ENCODE peak calls at places on chromosomes 4 and X, in six cellular contexts. One of them, this sample, is unnamed.

GRCh38 chr4:101835121-101835904 is 44.8 kb downstream of the BANK1 start:
- DNase-seq in H9: no peak
- DNase-seq in astrocyte: peak; percentile 48
- DNase-seq in K562: no peak
- DNase-seq in heart right ventricle: no peak
- DNase-seq in CD8-positive, alpha-beta T cell: no peak
- DNase-seq in this sample: peak; percentile 82

GRCh38 chrX:107775734-107776511 is at the start of gene TSC22D3:
- DNase-seq in H9: peak; percentile 81
- DNase-seq in astrocyte: peak; percentile 31
- DNase-seq in K562: peak; percentile 48
- DNase-seq in heart right ventricle: peak; percentile 78
- DNase-seq in CD8-positive, alpha-beta T cell: peak; percentile 24
- DNase-seq in this sample: peak; percentile 83

GRCh38 chr4:172962564-172963353 is 205.9 kb upstream of the GALNT7 start:
- DNase-seq in H9: no peak
- DNase-seq in astrocyte: peak; percentile 96
- DNase-seq in K562: no peak
- DNase-seq in heart right ventricle: no peak
- DNase-seq in CD8-positive, alpha-beta T cell: no peak
- DNase-seq in this sample: no peak

GRCh38 chr4:25367004-25367621 is 9.9 kb upstream of the ANAPC4 start:
- DNase-seq in H9: no peak
- DNase-seq in astrocyte: peak; percentile 16
- DNase-seq in K562: no peak
- DNase-seq in heart right ventricle: no peak
- DNase-seq in CD8-positive, alpha-beta T cell: no peak
- DNase-seq in this sample: peak; percentile 70

GRCh38 chrX:13077168-13077567 is 32.7 kb upstream of the FAM9C start:
- DNase-seq in H9: no peak
- DNase-seq in astrocyte: no peak
- DNase-seq in K562: no peak
- DNase-seq in heart right ventricle: no peak
- DNase-seq in CD8-positive, alpha-beta T cell: no peak
- DNase-seq in this sample: no peak

GRCh38 chrX:48747415-48748026 is 14.0 kb upstream of the GLOD5 start:
- DNase-seq in H9: no peak
- DNase-seq in astrocyte: no peak
- DNase-seq in K562: no peak
- DNase-seq in heart right ventricle: no peak
- DNase-seq in CD8-positive, alpha-beta T cell: no peak
- DNase-seq in this sample: no peak

GRCh38 chr4:54384563-54384962 is 155.5 kb downstream of the PDGFRA start:
- DNase-seq in H9: no peak
- DNase-seq in astrocyte: peak; percentile 10
- DNase-seq in K562: no peak
- DNase-seq in heart right ventricle: no peak
- DNase-seq in CD8-positive, alpha-beta T cell: no peak
- DNase-seq in this sample: peak; percentile 42

GRCh38 chr4:158219623-158220022 is 9.3 kb downstream of the TMEM144 start:
- DNase-seq in H9: no peak
- DNase-seq in astrocyte: no peak
- DNase-seq in K562: no peak
- DNase-seq in heart right ventricle: no peak
- DNase-seq in CD8-positive, alpha-beta T cell: no peak
- DNase-seq in this sample: no peak

GRCh38 chr4:125132281-125132680 is 182.5 kb upstream of the FAT4 start:
- DNase-seq in H9: no peak
- DNase-seq in astrocyte: no peak
- DNase-seq in K562: no peak
- DNase-seq in heart right ventricle: no peak
- DNase-seq in CD8-positive, alpha-beta T cell: no peak
- DNase-seq in this sample: no peak

GRCh38 chrX:94743478-94743877 is 1069.5 kb downstream of the FAM133A start:
- DNase-seq in H9: no peak
- DNase-seq in astrocyte: no peak
- DNase-seq in K562: no peak
- DNase-seq in heart right ventricle: no peak
- DNase-seq in CD8-positive, alpha-beta T cell: no peak
- DNase-seq in this sample: no peak

GRCh38 chrX:41119803-41120202 is 34.6 kb downstream of the USP9X start:
- DNase-seq in H9: no peak
- DNase-seq in astrocyte: no peak
- DNase-seq in K562: no peak
- DNase-seq in heart right ventricle: no peak
- DNase-seq in CD8-positive, alpha-beta T cell: no peak
- DNase-seq in this sample: no peak

GRCh38 chrX:41118156-41118555 is 32.9 kb downstream of the USP9X start:
- DNase-seq in H9: no peak
- DNase-seq in astrocyte: no peak
- DNase-seq in K562: no peak
- DNase-seq in heart right ventricle: no peak
- DNase-seq in CD8-positive, alpha-beta T cell: no peak
- DNase-seq in this sample: no peak

GRCh38 chrX:41122664-41123257 is 37.5 kb downstream of the USP9X start:
- DNase-seq in H9: no peak
- DNase-seq in astrocyte: no peak
- DNase-seq in K562: no peak
- DNase-seq in heart right ventricle: no peak
- DNase-seq in CD8-positive, alpha-beta T cell: no peak
- DNase-seq in this sample: no peak

GRCh38 chrX:41116948-41117347 is 31.7 kb downstream of the USP9X start:
- DNase-seq in H9: no peak
- DNase-seq in astrocyte: no peak
- DNase-seq in K562: no peak
- DNase-seq in heart right ventricle: no peak
- DNase-seq in CD8-positive, alpha-beta T cell: no peak
- DNase-seq in this sample: no peak

GRCh38 chrX:41121766-41122165 is 36.5 kb downstream of the USP9X start:
- DNase-seq in H9: no peak
- DNase-seq in astrocyte: no peak
- DNase-seq in K562: no peak
- DNase-seq in heart right ventricle: no peak
- DNase-seq in CD8-positive, alpha-beta T cell: no peak
- DNase-seq in this sample: no peak
- H3K4me1 ChIP-seq in H9: peaks cover 10% of the 10 kb centered on the region
- H3K4me1 ChIP-seq in astrocyte: no peaks in the 10 kb centered on the region
- H3K4me1 ChIP-seq in K562: no peaks in the 10 kb centered on the region
- H3K4me1 ChIP-seq in heart right ventricle: peaks cover 32% of the 10 kb centered on the region
- H3K4me1 ChIP-seq in CD8-positive, alpha-beta T cell: peaks cover 45% of the 10 kb centered on the region
- H3K4me1 ChIP-seq in this sample: peaks cover 3% of the 10 kb centered on the region

GRCh38 chrX:50780144-50780543 is 33.9 kb downstream of the SHROOM4 start:
- DNase-seq in H9: no peak
- DNase-seq in astrocyte: no peak
- DNase-seq in K562: no peak
- DNase-seq in heart right ventricle: no peak
- DNase-seq in CD8-positive, alpha-beta T cell: no peak
- DNase-seq in this sample: no peak

GRCh38 chrX:50779694-50780093 is 34.3 kb downstream of the SHROOM4 start:
- DNase-seq in H9: no peak
- DNase-seq in astrocyte: no peak
- DNase-seq in K562: no peak
- DNase-seq in heart right ventricle: no peak
- DNase-seq in CD8-positive, alpha-beta T cell: no peak
- DNase-seq in this sample: peak; percentile 23
- H3K27ac ChIP-seq in H9: no peak overlapping the region
- H3K27ac ChIP-seq in astrocyte: no peak overlapping the region
- H3K27ac ChIP-seq in K562: no peak overlapping the region
- H3K27ac ChIP-seq in heart right ventricle: no peak overlapping the region
- H3K27ac ChIP-seq in CD8-positive, alpha-beta T cell: no peak overlapping the region
- H3K27ac ChIP-seq in this sample: no peak overlapping the region

DNA sequence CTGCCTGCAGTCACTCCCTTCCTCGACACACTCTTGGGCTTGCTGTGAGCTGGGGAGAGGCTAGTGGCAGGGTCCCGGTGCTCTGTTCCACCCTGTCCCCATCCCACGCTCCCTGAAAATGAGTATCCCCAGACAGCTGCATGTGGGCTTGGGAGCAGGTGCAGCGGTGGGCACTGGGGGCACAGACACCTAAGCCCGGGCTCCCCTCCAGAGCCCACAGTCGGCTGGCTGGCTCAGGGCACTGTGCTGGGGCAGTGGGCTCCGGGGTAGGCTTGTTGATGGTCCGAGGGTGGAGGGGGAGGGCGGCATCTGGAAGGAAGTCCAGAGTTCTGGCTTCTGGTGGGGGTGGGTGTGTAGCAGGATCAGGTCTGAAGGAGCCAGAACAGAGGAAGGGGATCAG is 113.7 kb downstream of the SORCS2 start:
- DNase-seq in H9: no peak
- DNase-seq in astrocyte: no peak
- DNase-seq in K562: no peak
- DNase-seq in heart right ventricle: no peak
- DNase-seq in CD8-positive, alpha-beta T cell: no peak
- DNase-seq in this sample: no peak
- H3K4me1 ChIP-seq in H9: peaks cover under 1% of the 10 kb centered on the region
- H3K4me1 ChIP-seq in astrocyte: no peaks in the 10 kb centered on the region
- H3K4me1 ChIP-seq in K562: no peaks in the 10 kb centered on the region
- H3K4me1 ChIP-seq in heart right ventricle: peaks cover 11% of the 10 kb centered on the region
- H3K4me1 ChIP-seq in CD8-positive, alpha-beta T cell: no peaks in the 10 kb centered on the region
- H3K4me1 ChIP-seq in this sample: no peaks in the 10 kb centered on the region

DNA sequence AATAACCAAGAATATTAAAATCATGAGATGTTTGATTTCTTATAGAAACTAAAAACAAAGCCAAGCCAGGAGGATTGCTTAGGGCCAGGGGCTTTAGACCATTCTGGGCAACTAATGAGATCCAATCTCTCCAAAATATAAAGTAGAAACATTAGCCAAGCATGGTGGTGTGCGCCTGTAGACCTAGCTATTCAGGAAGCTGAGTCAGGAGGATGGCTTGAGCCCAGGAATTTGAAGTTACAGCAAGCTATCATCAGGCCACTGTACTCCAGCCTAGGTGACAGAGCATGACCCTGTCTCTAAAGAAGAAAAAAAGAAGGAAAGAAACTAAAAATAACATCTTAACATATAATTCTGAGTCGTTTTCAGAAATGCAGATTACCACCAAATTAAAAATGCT is 96.7 kb downstream of the NAF1 start:
- DNase-seq in H9: no peak
- DNase-seq in astrocyte: no peak
- DNase-seq in K562: no peak
- DNase-seq in heart right ventricle: no peak
- DNase-seq in CD8-positive, alpha-beta T cell: no peak
- DNase-seq in this sample: no peak
- H3K27ac ChIP-seq in H9: no peak overlapping the region
- H3K27ac ChIP-seq in astrocyte: no peak overlapping the region
- H3K27ac ChIP-seq in K562: no peak overlapping the region
- H3K27ac ChIP-seq in heart right ventricle: no peak overlapping the region
- H3K27ac ChIP-seq in CD8-positive, alpha-beta T cell: no peak overlapping the region
- H3K27ac ChIP-seq in this sample: no peak overlapping the region

GRCh38 chr4:153542835-153543234 is 76.7 kb downstream of the TMEM131L start:
- DNase-seq in H9: no peak
- DNase-seq in astrocyte: no peak
- DNase-seq in K562: peak; percentile 50
- DNase-seq in heart right ventricle: no peak
- DNase-seq in CD8-positive, alpha-beta T cell: no peak
- DNase-seq in this sample: no peak
- H3K4me1 ChIP-seq in H9: peaks cover 4% of the 10 kb centered on the region
- H3K4me1 ChIP-seq in astrocyte: peaks cover 17% of the 10 kb centered on the region
- H3K4me1 ChIP-seq in K562: no peaks in the 10 kb centered on the region
- H3K4me1 ChIP-seq in heart right ventricle: peaks cover 69% of the 10 kb centered on the region
- H3K4me1 ChIP-seq in CD8-positive, alpha-beta T cell: peaks cover 64% of the 10 kb centered on the region
- H3K4me1 ChIP-seq in this sample: peaks cover 5% of the 10 kb centered on the region

GRCh38 chrX:3712080-3712869 is 1.2 kb downstream of the PRKX start:
- DNase-seq in H9: no peak
- DNase-seq in astrocyte: peak; percentile 33
- DNase-seq in K562: peak; percentile 15
- DNase-seq in heart right ventricle: no peak
- DNase-seq in CD8-positive, alpha-beta T cell: no peak
- DNase-seq in this sample: peak; percentile 53
- H3K27ac ChIP-seq in H9: no peak overlapping the region
- H3K27ac ChIP-seq in astrocyte: no peak overlapping the region
- H3K27ac ChIP-seq in K562: peak overlapping the region; percentile 78
- H3K27ac ChIP-seq in heart right ventricle: peak overlapping the region; percentile 82
- H3K27ac ChIP-seq in CD8-positive, alpha-beta T cell: peak overlapping the region; percentile 61
- H3K27ac ChIP-seq in this sample: no peak overlapping the region

GRCh38 chr4:98469776-98470175 is 188.6 kb downstream of the TSPAN5 start:
- DNase-seq in H9: no peak
- DNase-seq in astrocyte: no peak
- DNase-seq in K562: no peak
- DNase-seq in heart right ventricle: no peak
- DNase-seq in CD8-positive, alpha-beta T cell: no peak
- DNase-seq in this sample: no peak
- H3K4me1 ChIP-seq in H9: no peaks in the 10 kb centered on the region
- H3K4me1 ChIP-seq in astrocyte: peaks cover 43% of the 10 kb centered on the region
- H3K4me1 ChIP-seq in K562: no peaks in the 10 kb centered on the region
- H3K4me1 ChIP-seq in heart right ventricle: peaks cover 19% of the 10 kb centered on the region
- H3K4me1 ChIP-seq in CD8-positive, alpha-beta T cell: peaks cover 14% of the 10 kb centered on the region
- H3K4me1 ChIP-seq in this sample: no peaks in the 10 kb centered on the region

GRCh38 chrX:46755656-46756055 is 3.3 kb downstream of the SLC9A7 start:
- DNase-seq in H9: no peak
- DNase-seq in astrocyte: no peak
- DNase-seq in K562: no peak
- DNase-seq in heart right ventricle: no peak
- DNase-seq in CD8-positive, alpha-beta T cell: no peak
- DNase-seq in this sample: no peak
- H3K27ac ChIP-seq in H9: no peak overlapping the region
- H3K27ac ChIP-seq in astrocyte: no peak overlapping the region
- H3K27ac ChIP-seq in K562: no peak overlapping the region
- H3K27ac ChIP-seq in heart right ventricle: no peak overlapping the region
- H3K27ac ChIP-seq in CD8-positive, alpha-beta T cell: no peak overlapping the region
- H3K27ac ChIP-seq in this sample: no peak overlapping the region

This sample was measured in cardiac muscle cell.